ENCODE peak calls at places on chromosomes 16 and 17, in seven cellular contexts. V is SK-N-SH, J is HepG2, G is HCT116, E is K562, M is H1, A is GM12878. K is an unnamed sample.

GRCh38 chr16:74448990-74449389 is 27.7 kb upstream of the CLEC18B start:
- DNase-seq in V (no peak), J (no peak), G (peak; percentile 63), E (peak; percentile 5), M (no peak), A (no peak), K (no peak)

GRCh38 chr17:68089881-68090280 is 54.3 kb downstream of the KPNA2 start:
- DNase-seq in V (no peak), J (peak; percentile 80), G (peak; percentile 72), E (peak; percentile 28), M (no peak), A (no peak), K (no peak)

GRCh38 chr16:81448154-81449131 is 3.8 kb downstream of the CMIP start:
- DNase-seq in V (no peak), J (peak; percentile 98), G (no peak), E (no peak), M (no peak), A (no peak), K (no peak)

GRCh38 chr17:17710728-17711541 is 29.7 kb downstream of the RAI1 start:
- DNase-seq in V (peak; percentile 52), J (peak; percentile 94), G (peak; percentile 72), E (no peak), M (no peak), A (no peak), K (peak; percentile 93)

GRCh38 chr17:151886-152859 is 14.8 kb downstream of the SCGB1C2 start:
- DNase-seq in V (no peak), J (no peak), G (no peak), E (no peak), M (no peak), A (no peak), K (no peak)

GRCh38 chr16:1082266-1082951 is 9.9 kb downstream of the SSTR5 start:
- DNase-seq in V (no peak), J (peak; percentile 70), G (no peak), E (no peak), M (no peak), A (no peak), K (no peak)

GRCh38 chr16:3690991-3691720 is 26.2 kb downstream of the TRAP1 start:
- DNase-seq in V (no peak), J (no peak), G (no peak), E (no peak), M (no peak), A (no peak), K (no peak)

GRCh38 chr17:9177212-9177611 is 155.9 kb downstream of the NTN1 start:
- DNase-seq in V (no peak), J (no peak), G (no peak), E (no peak), M (no peak), A (no peak), K (no peak)

GRCh38 chr16:70665806-70666735 is 19.7 kb downstream of the IL34 start:
- DNase-seq in V (no peak), J (no peak), G (no peak), E (no peak), M (no peak), A (no peak), K (no peak)

GRCh38 chr16:526181-527014 is 1.1 kb upstream of the CAPN15 start:
- DNase-seq in V (no peak), J (no peak), G (no peak), E (peak; percentile 43), M (no peak), A (no peak), K (no peak)

GRCh38 chr16:64996641-64997040 is 125.2 kb downstream of the CDH11 start:
- DNase-seq in V (no peak), J (no peak), G (no peak), E (no peak), M (no peak), A (no peak), K (peak; percentile 1)

GRCh38 chr16:3144331-3144881 is 9.6 kb downstream of the ZNF213 start:
- DNase-seq in V (no peak), J (no peak), G (no peak), E (no peak), M (no peak), A (no peak), K (no peak)

GRCh38 chr16:20612551-20613470 is 36.6 kb upstream of the ACSM2B start:
- DNase-seq in V (no peak), J (no peak), G (no peak), E (no peak), M (no peak), A (no peak), K (no peak)

GRCh38 chr16:14193316-14193871 is 122.3 kb downstream of the MRTFB start:
- DNase-seq in V (no peak), J (no peak), G (no peak), E (no peak), M (no peak), A (peak; percentile 21), K (no peak)

GRCh38 chr17:75703591-75703990 is 17.7 kb upstream of the ITGB4 start:
- DNase-seq in V (no peak), J (no peak), G (no peak), E (no peak), M (no peak), A (no peak), K (no peak)

GRCh38 chr17:56497132-56497531 is 96.4 kb upstream of the NOG start:
- DNase-seq in V (no peak), J (no peak), G (no peak), E (no peak), M (no peak), A (no peak), K (no peak)

GRCh38 chr16:81650982-81651562 is 128.0 kb upstream of the PLCG2 start:
- DNase-seq in V (no peak), J (no peak), G (no peak), E (peak; percentile 74), M (no peak), A (no peak), K (no peak)

GRCh38 chr16:78579020-78579419 is 479.6 kb downstream of the WWOX start:
- DNase-seq in V (no peak), J (no peak), G (no peak), E (no peak), M (no peak), A (no peak), K (no peak)

GRCh38 chr17:49365667-49366066 is 3.6 kb upstream of the ZNF652 start:
- DNase-seq in V (peak; percentile 57), J (peak; percentile 56), G (peak; percentile 65), E (no peak), M (no peak), A (no peak), K (no peak)
- TF ChIP-seq JUND in V (no peak), J (no peak), G (no peak), E (no peak), M (no peak), A (no peak), K (no peak)

GRCh38 chr16:19589106-19589505 is 33.6 kb downstream of the VPS35L start:
- DNase-seq in V (no peak), J (no peak), G (no peak), E (no peak), M (no peak), A (no peak), K (no peak)
- TF ChIP-seq JUND in V (no peak), J (no peak), G (no peak), E (no peak), M (no peak), A (no peak), K (no peak)

DNA sequence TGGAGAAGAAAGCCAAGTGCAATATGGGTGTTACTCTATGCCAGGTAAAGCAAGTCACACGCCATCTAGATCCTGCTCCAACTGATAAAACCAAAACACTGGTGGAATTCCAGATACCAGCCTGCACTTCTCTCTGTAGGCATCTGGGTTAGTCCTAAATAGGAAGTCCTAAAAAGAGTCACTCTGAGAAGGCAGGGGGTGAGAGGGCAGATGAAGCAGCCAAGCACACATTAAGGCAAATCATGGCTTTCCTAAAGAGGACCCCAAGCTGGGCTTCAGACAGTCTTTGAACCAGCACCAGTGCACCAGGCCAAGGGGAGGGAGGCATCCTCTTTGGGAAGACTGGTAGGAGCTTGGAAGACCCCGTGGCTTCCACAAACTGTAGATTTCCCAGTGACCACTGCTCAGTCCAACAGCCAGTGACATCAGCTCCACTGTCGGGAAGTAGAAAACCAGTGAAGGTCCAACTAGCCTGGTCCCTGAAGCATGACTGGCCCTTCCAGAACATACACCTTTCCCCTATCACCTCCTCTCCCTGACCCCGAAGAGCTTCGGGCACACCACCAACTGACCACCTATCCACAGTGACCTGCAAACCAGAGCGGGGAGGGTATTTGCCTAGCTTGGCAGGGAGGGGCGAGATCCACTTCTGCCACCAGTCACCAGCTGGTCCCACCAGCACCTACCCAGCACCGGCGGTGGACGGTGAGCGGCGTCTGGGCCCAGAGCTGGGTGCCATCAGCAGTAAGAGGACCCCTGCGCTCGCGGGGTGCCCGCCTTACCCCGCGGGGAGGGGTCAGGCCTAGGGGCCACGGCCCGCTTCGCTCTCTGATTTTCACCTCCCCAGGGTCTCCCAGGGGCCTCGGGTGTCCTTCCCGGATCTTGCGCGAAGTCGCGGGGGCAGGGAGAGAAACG is 1.0 kb downstream of the LITAF start:
- DNase-seq in V (peak; percentile 61), J (peak; percentile 53), G (no peak), E (no peak), M (no peak), A (no peak), K (no peak)
- TF ChIP-seq JUND in V (no peak), J (no peak), G (no peak), E (no peak), M (no peak), A (no peak), K (no peak)

GRCh38 chr16:85614338-85615013 is 1.4 kb downstream of the GSE1 start:
- DNase-seq in V (no peak), J (no peak), G (no peak), E (no peak), M (no peak), A (no peak), K (no peak)

GRCh38 chr16:85613609-85614337 is 651 bp downstream of the GSE1 start:
- DNase-seq in V (peak; percentile 87), J (peak; percentile 46), G (no peak), E (peak; percentile 88), M (no peak), A (no peak), K (peak; percentile 88)

GRCh38 chr16:85615852-85616607 is 2.9 kb downstream of the GSE1 start:
- DNase-seq in V (peak; percentile 86), J (peak; percentile 64), G (peak; percentile 48), E (peak; percentile 81), M (no peak), A (peak; percentile 47), K (peak; percentile 94)

GRCh38 chr16:85616608-85617311 is 3.6 kb downstream of the GSE1 start:
- DNase-seq in V (peak; percentile 45), J (no peak), G (no peak), E (peak; percentile 85), M (no peak), A (peak; percentile 51), K (no peak)

DNA sequence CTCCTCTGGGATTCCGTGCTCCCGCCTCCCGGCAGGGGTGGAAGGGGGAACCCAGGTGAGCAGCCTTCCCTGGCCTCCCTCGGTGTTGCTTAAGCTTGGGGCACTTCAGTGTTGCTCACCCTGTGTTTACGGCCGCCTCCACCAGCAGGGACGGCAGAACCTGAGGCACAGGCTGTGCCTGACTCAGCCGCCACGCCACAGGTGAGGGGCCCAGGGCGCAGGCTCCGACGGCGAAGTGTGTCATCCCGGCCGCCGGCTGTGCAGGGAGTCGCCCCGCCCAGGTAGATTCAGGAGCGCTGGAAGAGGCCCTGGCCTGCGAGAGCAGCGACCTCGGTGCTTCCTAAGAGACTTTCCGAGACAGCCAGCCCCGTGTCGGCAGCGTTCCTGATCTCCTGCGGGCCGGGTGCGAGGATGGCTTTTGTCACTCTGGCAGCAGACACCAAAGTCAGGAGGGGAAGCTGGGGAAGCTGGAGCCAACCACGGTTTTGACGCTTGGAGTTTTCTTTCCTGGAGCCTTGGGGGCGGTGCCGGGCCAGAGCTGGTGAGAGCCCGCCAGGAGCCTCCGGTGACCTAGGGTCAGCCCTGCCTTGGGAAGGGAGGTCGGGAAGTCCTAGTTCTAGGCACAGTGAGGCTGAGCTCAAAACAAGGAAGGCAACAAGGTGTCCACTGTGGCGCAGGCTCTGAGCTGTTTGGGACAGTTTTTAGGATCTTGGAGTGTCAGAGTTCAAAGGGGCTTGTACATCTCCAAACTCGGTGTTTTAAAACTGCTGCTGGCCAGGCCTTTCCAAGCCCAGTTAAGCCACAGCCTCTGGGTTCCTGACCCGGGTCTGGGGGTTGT is 2.1 kb downstream of the GSE1 start:
- DNase-seq in V (no peak), J (peak; percentile 79), G (peak; percentile 93), E (no peak), M (no peak), A (no peak), K (peak; percentile 94)
- TF ChIP-seq JUND in V (no peak), J (peak; percentile 53), G (no peak), E (no peak), M (no peak), A (no peak), K (no peak)